ENCODE peak calls at places on chromosomes 7 and 10, in nine cellular contexts. T, B, O, X, V, L, R, E and K are unnamed samples.

GRCh38 chr7:108000875-108001758 is 1.8 kb downstream of the LAMB1 start:
- DNase-seq in X (no peak), B (no peak), O (peak; percentile 48), E (no peak), R (no peak), V (no peak), L (peak; percentile 51), T (peak; percentile 83), K (peak; percentile 78)

GRCh38 chr10:26391701-26392695 is 46.1 kb upstream of the APBB1IP start:
- DNase-seq in R (peak; percentile 54), B (no peak), X (no peak), T (peak; percentile 14), L (no peak), E (no peak), V (peak; percentile 85), O (no peak), K (no peak)

GRCh38 chr7:150329331-150330106 is 6.2 kb upstream of the ACTR3C start:
- DNase-seq in V (no peak), B (no peak), L (no peak), T (no peak), X (no peak), R (no peak), E (no peak), O (no peak), K (no peak)

GRCh38 chr10:75841266-75841665 is 409.8 kb downstream of the LRMDA start:
- DNase-seq in O (no peak), E (no peak), B (no peak), X (no peak), V (no peak), L (no peak), T (no peak), R (no peak), K (no peak)

GRCh38 chr10:78794736-78795455 is 273.9 kb upstream of the ZMIZ1 start:
- DNase-seq in O (no peak), B (no peak), L (peak; percentile 5), T (no peak), V (no peak), E (no peak), X (no peak), R (no peak), K (no peak)

GRCh38 chr7:139845443-139845805 is 16.4 kb downstream of the TBXAS1 start:
- DNase-seq in R (no peak), T (no peak), L (no peak), B (no peak), E (no peak), X (no peak), V (no peak), O (no peak), K (no peak)

GRCh38 chr7:152865011-152865410 is 105.5 kb downstream of the ACTR3B start:
- DNase-seq in B (no peak), O (no peak), E (no peak), X (peak; percentile 67), L (no peak), R (no peak), V (no peak), T (no peak), K (no peak)

GRCh38 chr10:23693398-23693797 is 254.5 kb downstream of the OTUD1 start:
- DNase-seq in B (no peak), T (peak; percentile 67), R (peak; percentile 6), E (no peak), L (no peak), X (no peak), O (no peak), V (peak; percentile 77), K (no peak)

GRCh38 chr10:9869185-9869584 is 1148.5 kb upstream of the CELF2 start:
- DNase-seq in B (no peak), T (no peak), R (no peak), X (no peak), E (no peak), V (no peak), L (no peak), O (no peak), K (no peak)

GRCh38 chr7:36038063-36038721 is 114.9 kb upstream of the EEPD1 start:
- DNase-seq in O (no peak), R (no peak), B (no peak), T (no peak), X (no peak), L (no peak), V (no peak), E (no peak), K (no peak)

GRCh38 chr7:99461221-99461620 is 4.7 kb downstream of the ATP5MF start:
- DNase-seq in L (no peak), E (no peak), V (no peak), B (no peak), R (no peak), T (no peak), X (no peak), O (no peak), K (no peak)

GRCh38 chr10:5369362-5370158 is 4.8 kb downstream of the UCN3 start:
- DNase-seq in X (no peak), B (no peak), T (no peak), L (no peak), O (no peak), E (no peak), V (no peak), R (no peak), K (no peak)

GRCh38 chr7:107173191-107173590 is 4.4 kb downstream of the HBP1 start:
- DNase-seq in V (no peak), B (no peak), X (no peak), L (no peak), R (no peak), O (no peak), E (no peak), T (no peak), K (no peak)

GRCh38 chr10:131022369-131022768 is 289.2 kb downstream of the TCERG1L start:
- DNase-seq in O (no peak), X (no peak), L (no peak), R (no peak), E (no peak), V (peak; percentile 51), T (no peak), B (no peak), K (no peak)

GRCh38 chr7:113521468-113521867 is 397.3 kb downstream of the PPP1R3A start:
- DNase-seq in T (no peak), R (no peak), B (no peak), O (no peak), E (no peak), V (no peak), X (no peak), L (no peak), K (no peak)

GRCh38 chr7:75980126-75980864 is 14.1 kb downstream of the TMEM120A start:
- DNase-seq in L (peak; percentile 36), V (peak; percentile 88), E (no peak), X (no peak), B (no peak), R (no peak), T (no peak), O (peak; percentile 62), K (peak; percentile 30)

GRCh38 chr7:24762771-24763170 is 5.5 kb upstream of the GSDME start:
- DNase-seq in X (no peak), R (no peak), T (no peak), L (no peak), O (no peak), B (no peak), V (no peak), E (no peak), K (no peak)

GRCh38 chr10:44935201-44935960 is 24.2 kb upstream of the RASSF4 start:
- DNase-seq in R (no peak), T (no peak), X (no peak), L (no peak), B (no peak), V (peak; percentile 66), O (no peak), E (no peak), K (no peak)

DNA sequence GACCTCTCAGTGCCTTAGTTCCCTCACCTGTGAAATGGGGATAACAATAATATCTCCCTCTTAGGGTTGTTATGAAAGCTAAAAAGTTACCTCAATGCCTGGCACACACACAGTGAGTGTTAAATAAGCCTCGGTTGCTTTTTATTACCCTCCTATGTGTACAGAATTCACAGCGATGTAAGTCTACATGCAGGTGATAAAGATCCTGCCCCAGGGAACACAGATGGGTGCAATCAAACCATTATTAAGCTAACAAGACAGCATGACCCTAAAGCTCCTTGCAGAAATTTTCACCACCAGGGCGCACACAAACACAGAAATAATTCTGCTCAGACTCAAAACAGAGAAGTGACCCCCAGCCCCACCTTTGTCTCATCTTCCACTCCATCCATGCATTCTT is 261.9 kb downstream of the SNX10 start:
- DNase-seq in T (no peak), X (no peak), B (no peak), E (no peak), O (no peak), R (no peak), L (no peak), V (no peak), K (no peak)
- TF ChIP-seq CTCF in T (no peak), X (no peak), B (no peak), E (peak; percentile 7), O (no peak), R (no peak), L (no peak), V (no peak), K (no peak)

GRCh38 chr10:32091046-32091445 is 34.8 kb upstream of the KIF5B start:
- DNase-seq in X (no peak), B (no peak), L (no peak), V (no peak), O (no peak), T (no peak), R (no peak), E (no peak), K (no peak)

GRCh38 chr10:32095116-32095733 is 39.0 kb upstream of the KIF5B start:
- DNase-seq in R (no peak), E (no peak), T (no peak), V (no peak), B (peak; percentile 12), O (no peak), L (no peak), X (no peak), K (no peak)

GRCh38 chr10:32093650-32094049 is 37.4 kb upstream of the KIF5B start:
- DNase-seq in B (no peak), E (no peak), O (no peak), V (no peak), L (no peak), X (no peak), T (no peak), R (no peak), K (no peak)
- TF ChIP-seq CTCF in B (no peak), E (no peak), O (no peak), V (no peak), L (no peak), X (no peak), T (no peak), R (no peak), K (no peak)

DNA sequence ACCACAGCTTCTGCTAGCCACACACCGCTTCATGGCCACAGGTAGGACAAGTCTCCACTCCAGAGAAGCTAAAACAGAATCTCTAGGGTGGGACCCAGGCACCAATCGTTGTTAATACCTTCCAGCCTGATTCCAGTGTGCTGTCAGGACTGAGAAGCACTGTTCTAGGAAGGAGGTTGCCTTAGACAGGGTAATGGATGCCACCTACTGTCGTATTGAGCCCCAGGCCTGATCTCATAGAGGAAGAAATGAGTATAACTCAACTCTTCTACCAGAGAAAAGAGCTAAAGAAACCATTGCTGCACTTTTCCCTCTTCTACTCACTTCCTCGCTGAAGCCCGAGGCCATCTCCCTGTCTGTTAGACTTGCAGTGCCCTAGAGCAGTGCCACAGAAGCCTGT is 31.8 kb downstream of the CNNM1 start:
- DNase-seq in R (no peak), O (no peak), V (no peak), T (no peak), E (no peak), X (no peak), L (no peak), B (no peak), K (no peak)
- TF ChIP-seq CTCF in R (no peak), O (no peak), V (no peak), T (no peak), E (no peak), X (no peak), L (no peak), B (no peak), K (no peak)

GRCh38 chr10:122725768-122726167 is 26.1 kb upstream of the C10orf120 start:
- DNase-seq in T (no peak), V (no peak), B (no peak), R (no peak), E (no peak), O (no peak), L (no peak), X (no peak), K (no peak)
- TF ChIP-seq CTCF in T (no peak), V (no peak), B (no peak), R (no peak), E (no peak), O (no peak), L (no peak), X (no peak), K (no peak)